ENCODE peak calls at places on chromosomes 16 and 17, in nine cellular contexts. One of them, this sample, is unnamed.

GRCh38 chr17:71071837-71072236 is 902.5 kb downstream of the KCNJ2 start:
- DNase-seq in stomach: no peak
- DNase-seq in GM12878: no peak
- DNase-seq in sigmoid colon: no peak
- DNase-seq in H1: no peak
- DNase-seq in breast epithelium: no peak
- DNase-seq in vagina: no peak
- DNase-seq in suprapubic skin: no peak
- DNase-seq in endothelial cell of umbilical vein: no peak
- DNase-seq in this sample: no peak

GRCh38 chr17:75105269-75106080 is 4.3 kb upstream of the ARMC7 start:
- DNase-seq in breast epithelium: no peak
- DNase-seq in sigmoid colon: no peak
- DNase-seq in vagina: no peak
- DNase-seq in GM12878: no peak
- DNase-seq in H1: peak; percentile 81
- DNase-seq in stomach: peak; percentile 85
- DNase-seq in suprapubic skin: no peak
- DNase-seq in endothelial cell of umbilical vein: peak; percentile 95
- DNase-seq in this sample: no peak

GRCh38 chr17:41987642-41988041 is 21.0 kb downstream of the CNP start:
- DNase-seq in H1: no peak
- DNase-seq in endothelial cell of umbilical vein: no peak
- DNase-seq in sigmoid colon: no peak
- DNase-seq in breast epithelium: no peak
- DNase-seq in GM12878: no peak
- DNase-seq in suprapubic skin: no peak
- DNase-seq in stomach: no peak
- DNase-seq in vagina: no peak
- DNase-seq in this sample: no peak

GRCh38 chr17:28526381-28526780 is 20.2 kb downstream of the FOXN1 start:
- DNase-seq in GM12878: no peak
- DNase-seq in vagina: no peak
- DNase-seq in endothelial cell of umbilical vein: no peak
- DNase-seq in sigmoid colon: no peak
- DNase-seq in breast epithelium: no peak
- DNase-seq in suprapubic skin: no peak
- DNase-seq in stomach: no peak
- DNase-seq in H1: no peak
- DNase-seq in this sample: peak; percentile 39

GRCh38 chr17:42421479-42422332 is 1.4 kb downstream of the CAVIN1 start:
- DNase-seq in H1: no peak
- DNase-seq in sigmoid colon: peak; percentile 82
- DNase-seq in endothelial cell of umbilical vein: peak; percentile 48
- DNase-seq in GM12878: no peak
- DNase-seq in vagina: no peak
- DNase-seq in stomach: peak; percentile 28
- DNase-seq in suprapubic skin: peak; percentile 77
- DNase-seq in breast epithelium: no peak
- DNase-seq in this sample: peak; percentile 90

GRCh38 chr16:78493573-78493972 is 394.1 kb downstream of the WWOX start:
- DNase-seq in sigmoid colon: no peak
- DNase-seq in vagina: no peak
- DNase-seq in GM12878: no peak
- DNase-seq in endothelial cell of umbilical vein: no peak
- DNase-seq in H1: no peak
- DNase-seq in stomach: no peak
- DNase-seq in breast epithelium: no peak
- DNase-seq in suprapubic skin: no peak
- DNase-seq in this sample: no peak

GRCh38 chr17:62062313-62062712 is 2.8 kb downstream of the MED13 start:
- DNase-seq in vagina: no peak
- DNase-seq in sigmoid colon: no peak
- DNase-seq in stomach: no peak
- DNase-seq in H1: no peak
- DNase-seq in breast epithelium: no peak
- DNase-seq in suprapubic skin: no peak
- DNase-seq in endothelial cell of umbilical vein: peak; percentile 57
- DNase-seq in GM12878: no peak
- DNase-seq in this sample: no peak

GRCh38 chr16:87840462-87840978 is 28.8 kb downstream of the SLC7A5 start:
- DNase-seq in GM12878: no peak
- DNase-seq in sigmoid colon: no peak
- DNase-seq in suprapubic skin: no peak
- DNase-seq in H1: no peak
- DNase-seq in breast epithelium: no peak
- DNase-seq in stomach: no peak
- DNase-seq in endothelial cell of umbilical vein: no peak
- DNase-seq in vagina: no peak
- DNase-seq in this sample: peak; percentile 71

GRCh38 chr17:7932483-7932891 is 481 bp downstream of the CNTROB start:
- DNase-seq in suprapubic skin: no peak
- DNase-seq in H1: peak; percentile 58
- DNase-seq in sigmoid colon: peak; percentile 78
- DNase-seq in GM12878: no peak
- DNase-seq in breast epithelium: peak; percentile 34
- DNase-seq in endothelial cell of umbilical vein: peak; percentile 48
- DNase-seq in stomach: no peak
- DNase-seq in vagina: no peak
- DNase-seq in this sample: no peak

GRCh38 chr16:83771306-83771942 is 36.4 kb upstream of the HSBP1 start:
- DNase-seq in endothelial cell of umbilical vein: peak; percentile 78
- DNase-seq in suprapubic skin: no peak
- DNase-seq in H1: no peak
- DNase-seq in sigmoid colon: no peak
- DNase-seq in breast epithelium: no peak
- DNase-seq in vagina: no peak
- DNase-seq in GM12878: no peak
- DNase-seq in stomach: peak; percentile 66
- DNase-seq in this sample: no peak

DNA sequence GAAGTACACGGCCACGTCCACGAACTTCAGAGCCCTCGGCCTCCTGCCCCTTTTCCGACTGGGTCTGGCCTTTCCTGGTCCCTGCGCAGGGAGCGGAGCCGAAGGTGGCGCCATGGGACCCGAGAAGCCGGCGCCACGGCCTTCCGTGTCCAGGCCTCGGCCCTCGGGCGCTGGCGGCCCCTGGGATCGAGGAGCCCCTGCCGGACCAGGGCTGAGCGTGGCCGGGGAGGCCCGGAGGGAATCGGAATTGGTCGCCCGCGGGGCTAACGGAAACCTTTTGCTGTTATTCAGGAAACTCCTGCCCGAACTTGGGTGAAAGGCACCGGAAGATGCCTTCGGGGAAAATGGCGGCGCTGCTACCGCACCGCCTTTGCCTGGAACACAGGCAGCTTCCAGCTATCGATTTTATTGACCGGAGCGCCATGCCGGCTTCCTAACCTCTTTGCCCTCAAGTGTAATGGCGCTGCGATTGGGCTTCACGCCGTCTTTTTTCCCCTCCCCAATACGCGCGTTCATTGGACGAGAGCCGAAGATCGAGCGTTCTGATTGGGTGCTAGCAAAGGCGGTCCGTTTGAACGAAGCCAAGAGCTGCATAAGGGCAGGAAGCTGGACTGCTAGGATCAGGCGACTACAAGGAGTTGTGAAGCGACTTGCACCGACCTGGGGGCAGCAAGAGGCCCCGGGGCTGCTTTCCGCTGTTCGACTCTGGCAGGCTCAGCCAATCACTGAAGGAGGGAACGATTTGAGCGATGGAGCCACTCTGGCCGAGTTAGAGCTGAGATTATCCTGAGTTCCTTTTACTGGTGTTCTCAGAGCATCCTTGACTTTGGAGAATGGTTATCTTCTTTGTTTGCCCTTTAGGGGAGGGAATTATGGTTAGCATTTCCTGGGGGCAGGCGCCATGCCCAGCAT is at the start of gene ZNF689:
- DNase-seq in H1: peak; percentile 98
- DNase-seq in stomach: peak; percentile 94
- DNase-seq in sigmoid colon: peak; percentile 98
- DNase-seq in suprapubic skin: peak; percentile 97
- DNase-seq in endothelial cell of umbilical vein: peak; percentile 98
- DNase-seq in GM12878: peak; percentile 93
- DNase-seq in breast epithelium: peak; percentile 95
- DNase-seq in vagina: peak; percentile 97
- DNase-seq in this sample: peak; percentile 85
- TF ChIP-seq POLR2A in H1: peak; percentile 78
- TF ChIP-seq POLR2A in stomach: no peak
- TF ChIP-seq POLR2A in sigmoid colon: peak; percentile 36
- TF ChIP-seq POLR2A in suprapubic skin: no peak
- TF ChIP-seq POLR2A in endothelial cell of umbilical vein: peak; percentile 74
- TF ChIP-seq POLR2A in GM12878: peak; percentile 74
- TF ChIP-seq POLR2A in breast epithelium: peak; percentile 10
- TF ChIP-seq POLR2A in vagina: peak; percentile 39
- TF ChIP-seq POLR2A in this sample: peak; percentile 46

GRCh38 chr17:82534401-82534812 is 14.9 kb downstream of the FOXK2 start:
- DNase-seq in stomach: no peak
- DNase-seq in endothelial cell of umbilical vein: no peak
- DNase-seq in sigmoid colon: no peak
- DNase-seq in breast epithelium: no peak
- DNase-seq in vagina: no peak
- DNase-seq in GM12878: no peak
- DNase-seq in suprapubic skin: no peak
- DNase-seq in H1: no peak
- DNase-seq in this sample: no peak
- TF ChIP-seq POLR2AphosphoS5 in stomach: no peak
- TF ChIP-seq POLR2AphosphoS5 in endothelial cell of umbilical vein: no peak
- TF ChIP-seq POLR2AphosphoS5 in sigmoid colon: no peak
- TF ChIP-seq POLR2AphosphoS5 in breast epithelium: no peak
- TF ChIP-seq POLR2AphosphoS5 in vagina: no peak
- TF ChIP-seq POLR2AphosphoS5 in GM12878: no peak
- TF ChIP-seq POLR2AphosphoS5 in suprapubic skin: no peak
- TF ChIP-seq POLR2AphosphoS5 in H1: no peak
- TF ChIP-seq POLR2AphosphoS5 in this sample: no peak

GRCh38 chr16:703406-703805 is 2.2 kb downstream of the FBXL16 start:
- DNase-seq in breast epithelium: no peak
- DNase-seq in vagina: no peak
- DNase-seq in stomach: no peak
- DNase-seq in suprapubic skin: no peak
- DNase-seq in sigmoid colon: no peak
- DNase-seq in H1: no peak
- DNase-seq in GM12878: no peak
- DNase-seq in endothelial cell of umbilical vein: no peak
- DNase-seq in this sample: no peak

GRCh38 chr16:704047-704446 is 1.6 kb downstream of the FBXL16 start:
- DNase-seq in H1: no peak
- DNase-seq in endothelial cell of umbilical vein: no peak
- DNase-seq in sigmoid colon: no peak
- DNase-seq in stomach: no peak
- DNase-seq in breast epithelium: no peak
- DNase-seq in GM12878: no peak
- DNase-seq in vagina: no peak
- DNase-seq in suprapubic skin: no peak
- DNase-seq in this sample: peak; percentile 32

GRCh38 chr16:705748-706188 is at the start of gene FBXL16:
- DNase-seq in stomach: no peak
- DNase-seq in GM12878: no peak
- DNase-seq in H1: peak; percentile 56
- DNase-seq in sigmoid colon: no peak
- DNase-seq in vagina: no peak
- DNase-seq in suprapubic skin: no peak
- DNase-seq in endothelial cell of umbilical vein: no peak
- DNase-seq in breast epithelium: no peak
- DNase-seq in this sample: peak; percentile 83

GRCh38 chr16:706189-707061 is 824 bp upstream of the FBXL16 start:
- DNase-seq in stomach: no peak
- DNase-seq in suprapubic skin: no peak
- DNase-seq in H1: peak; percentile 71
- DNase-seq in endothelial cell of umbilical vein: no peak
- DNase-seq in breast epithelium: no peak
- DNase-seq in sigmoid colon: no peak
- DNase-seq in vagina: no peak
- DNase-seq in GM12878: no peak
- DNase-seq in this sample: peak; percentile 66

GRCh38 chr16:704552-705380 is 835 bp downstream of the FBXL16 start:
- DNase-seq in endothelial cell of umbilical vein: no peak
- DNase-seq in stomach: no peak
- DNase-seq in breast epithelium: no peak
- DNase-seq in H1: peak; percentile 58
- DNase-seq in sigmoid colon: no peak
- DNase-seq in suprapubic skin: no peak
- DNase-seq in GM12878: no peak
- DNase-seq in vagina: no peak
- DNase-seq in this sample: peak; percentile 73
- H3K27me3 ChIP-seq in endothelial cell of umbilical vein: peaks cover 39% of the 10 kb centered on the region
- H3K27me3 ChIP-seq in stomach: peaks cover 100% of the 10 kb centered on the region
- H3K27me3 ChIP-seq in breast epithelium: peaks cover 23% of the 10 kb centered on the region
- H3K27me3 ChIP-seq in H1: peaks cover 81% of the 10 kb centered on the region
- H3K27me3 ChIP-seq in sigmoid colon: peaks cover 98% of the 10 kb centered on the region
- H3K27me3 ChIP-seq in suprapubic skin: peaks cover 99% of the 10 kb centered on the region
- H3K27me3 ChIP-seq in GM12878: peaks cover 11% of the 10 kb centered on the region
- H3K27me3 ChIP-seq in vagina: peaks cover 37% of the 10 kb centered on the region
- H3K27me3 ChIP-seq in this sample: peaks cover 69% of the 10 kb centered on the region

GRCh38 chr16:396199-396598 is 800 bp upstream of the NME4 start:
- DNase-seq in vagina: no peak
- DNase-seq in GM12878: no peak
- DNase-seq in breast epithelium: no peak
- DNase-seq in suprapubic skin: no peak
- DNase-seq in endothelial cell of umbilical vein: no peak
- DNase-seq in stomach: no peak
- DNase-seq in sigmoid colon: no peak
- DNase-seq in H1: no peak
- DNase-seq in this sample: no peak

GRCh38 chr16:397736-398332 is 835 bp downstream of the NME4 start:
- DNase-seq in stomach: peak; percentile 82
- DNase-seq in sigmoid colon: peak; percentile 93
- DNase-seq in GM12878: no peak
- DNase-seq in breast epithelium: peak; percentile 66
- DNase-seq in suprapubic skin: peak; percentile 90
- DNase-seq in H1: peak; percentile 82
- DNase-seq in endothelial cell of umbilical vein: peak; percentile 49
- DNase-seq in vagina: peak; percentile 95
- DNase-seq in this sample: peak; percentile 80

GRCh38 chr16:398551-399277 is 1.7 kb downstream of the NME4 start:
- DNase-seq in H1: peak; percentile 68
- DNase-seq in suprapubic skin: no peak
- DNase-seq in stomach: no peak
- DNase-seq in GM12878: no peak
- DNase-seq in vagina: no peak
- DNase-seq in endothelial cell of umbilical vein: no peak
- DNase-seq in breast epithelium: no peak
- DNase-seq in sigmoid colon: no peak
- DNase-seq in this sample: peak; percentile 85

GRCh38 chr16:396605-397004 is 394 bp upstream of the NME4 start:
- DNase-seq in vagina: no peak
- DNase-seq in stomach: no peak
- DNase-seq in suprapubic skin: no peak
- DNase-seq in breast epithelium: no peak
- DNase-seq in H1: peak; percentile 69
- DNase-seq in sigmoid colon: peak; percentile 80
- DNase-seq in endothelial cell of umbilical vein: peak; percentile 55
- DNase-seq in GM12878: no peak
- DNase-seq in this sample: peak; percentile 54

GRCh38 chr16:397135-397661 is at the start of gene NME4:
- DNase-seq in vagina: no peak
- DNase-seq in breast epithelium: no peak
- DNase-seq in endothelial cell of umbilical vein: peak; percentile 19
- DNase-seq in suprapubic skin: no peak
- DNase-seq in stomach: no peak
- DNase-seq in H1: peak; percentile 73
- DNase-seq in sigmoid colon: peak; percentile 72
- DNase-seq in GM12878: no peak
- DNase-seq in this sample: peak; percentile 91
- TF ChIP-seq POLR2A in vagina: no peak
- TF ChIP-seq POLR2A in breast epithelium: no peak
- TF ChIP-seq POLR2A in endothelial cell of umbilical vein: peak; percentile 40
- TF ChIP-seq POLR2A in suprapubic skin: no peak
- TF ChIP-seq POLR2A in stomach: no peak
- TF ChIP-seq POLR2A in H1: no peak
- TF ChIP-seq POLR2A in sigmoid colon: no peak
- TF ChIP-seq POLR2A in GM12878: peak; percentile 64
- TF ChIP-seq POLR2A in this sample: no peak